ENCODE peak calls at places on chromosomes 7 and 10, in nine cellular contexts. L is lung; S is CD4-positive, alpha-beta T cell; P is fibroblast of lung; X is H9; V is adrenal gland; B is A549; J is endodermal cell; T is CD8-positive, alpha-beta T cell. C is an unnamed sample.

GRCh38 chr7:91517408-91517807 is 253.2 kb downstream of the FZD1 start:
- DNase-seq in L (no peak), S (no peak), P (peak), X (no peak), V (no peak), B (no peak), J (no peak), T (no peak), C (no peak)

GRCh38 chr10:1532636-1533035 is 204.7 kb downstream of the ADARB2 start:
- DNase-seq in L (no peak), S (no peak), P (no peak), X (no peak), V (no peak), B (no peak), J (no peak), T (no peak), C (peak)

GRCh38 chr10:15254808-15255655 is 86.5 kb upstream of the NMT2 start:
- DNase-seq in L (no peak), S (no peak), P (no peak), X (peak), V (no peak), B (no peak), J (peak), T (no peak), C (no peak)

GRCh38 chr10:70117646-70118045 is 15.0 kb downstream of the AIFM2 start:
- DNase-seq in L (no peak), S (no peak), P (no peak), X (no peak), V (no peak), B (no peak), J (no peak), T (no peak), C (no peak)

GRCh38 chr7:108097703-108098102 is 32.5 kb downstream of the LAMB4 start:
- DNase-seq in L (no peak), S (no peak), P (no peak), X (no peak), V (no peak), B (peak), J (no peak), T (no peak), C (no peak)

GRCh38 chr7:40489844-40490602 is 355.2 kb downstream of the SUGCT start:
- DNase-seq in L (no peak), S (no peak), P (no peak), X (no peak), V (no peak), B (no peak), J (no peak), T (no peak), C (no peak)

GRCh38 chr10:43086321-43086942 is 9.6 kb downstream of the RET start:
- DNase-seq in L (no peak), S (no peak), P (no peak), X (no peak), V (no peak), B (no peak), J (no peak), T (no peak), C (no peak)

GRCh38 chr10:64334084-64334483 is 812.9 kb downstream of the REEP3 start:
- DNase-seq in L (no peak), S (no peak), P (no peak), X (no peak), V (peak), B (no peak), J (no peak), T (no peak), C (no peak)

GRCh38 chr7:131683536-131684125 is 127.2 kb upstream of the PODXL start:
- DNase-seq in L (no peak), S (no peak), P (no peak), X (no peak), V (no peak), B (no peak), J (no peak), T (no peak), C (no peak)

GRCh38 chr7:28297821-28298439 is 114.4 kb upstream of the CREB5 start:
- DNase-seq in L (no peak), S (no peak), P (no peak), X (no peak), V (no peak), B (no peak), J (no peak), T (no peak), C (no peak)

GRCh38 chr10:133473270-133473669 is 19.5 kb downstream of the SCART1 start:
- DNase-seq in L (no peak), S (no peak), P (no peak), X (no peak), V (no peak), B (no peak), J (no peak), T (no peak), C (no peak)

GRCh38 chr7:128304212-128304611 is 39.5 kb downstream of the RBM28 start:
- DNase-seq in L (no peak), S (no peak), P (no peak), X (no peak), V (no peak), B (no peak), J (no peak), T (no peak), C (no peak)

DNA sequence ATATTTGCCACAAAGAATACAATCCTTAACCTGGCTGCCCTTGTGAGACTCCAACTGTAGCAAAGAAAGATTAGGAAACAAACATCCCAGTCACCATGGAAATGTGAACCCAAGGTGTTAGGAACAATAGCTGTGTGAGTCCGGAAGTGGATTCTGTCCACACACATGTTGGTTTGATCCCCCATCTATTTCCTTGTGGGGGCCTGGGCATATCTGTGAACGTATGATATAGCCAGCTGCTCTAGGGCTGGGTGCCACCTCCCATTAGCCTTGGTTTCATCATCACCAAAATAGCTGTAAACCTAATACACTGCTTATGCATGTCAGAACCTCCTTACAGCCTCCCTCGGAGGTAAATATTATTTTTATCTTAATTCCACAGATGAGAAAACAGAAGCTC is 26.4 kb downstream of the GRK5 start:
- DNase-seq in L (no peak), S (no peak), P (no peak), X (no peak), V (no peak), B (no peak), J (no peak), T (no peak), C (no peak)
- H3K27ac ChIP-seq in L (peak), S (no peak), P (peak), X (no peak), V (no peak), B (no peak), J (no peak), T (no peak), C (peak)

DNA sequence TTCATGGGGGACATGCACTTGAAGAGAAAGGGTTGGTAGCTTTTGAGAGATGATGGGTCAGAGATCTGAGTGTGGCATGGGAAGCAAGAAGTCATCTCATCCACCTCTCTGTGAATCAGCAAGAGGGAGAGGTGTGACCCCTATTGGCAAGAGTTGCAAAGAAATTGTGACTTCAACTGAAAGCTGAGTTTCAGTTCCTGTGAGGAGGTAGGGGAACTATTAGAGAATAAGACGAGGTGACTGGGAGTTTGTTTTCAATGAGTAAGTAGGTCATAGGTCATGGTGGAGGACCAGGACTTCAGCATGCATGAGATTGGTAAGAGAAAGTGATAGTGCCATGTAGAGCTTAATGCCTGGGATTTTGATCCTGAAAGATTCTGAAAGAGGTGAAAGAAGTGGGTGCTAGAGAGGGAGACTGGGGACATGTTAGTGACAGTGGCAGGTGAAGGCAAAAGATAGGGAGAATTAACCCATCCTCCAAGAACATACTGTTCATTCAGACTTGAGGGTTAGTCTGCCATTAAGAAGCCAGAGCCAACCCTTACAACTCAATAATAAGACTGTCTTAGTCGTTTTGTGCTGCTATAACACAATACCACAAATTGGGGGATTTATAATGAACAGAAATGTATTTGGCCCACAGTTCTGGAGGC is 75.5 kb upstream of the CAPZA2 start:
- DNase-seq in L (no peak), S (no peak), P (no peak), X (no peak), V (no peak), B (peak), J (peak), T (no peak), C (no peak)
- TF ChIP-seq CTCF in L (peak), S (no peak), P (no peak), X (peak), V (no peak), B (peak), J (peak), T (no peak), C (peak)

GRCh38 chr7:101122933-101123702 is 3.8 kb upstream of the SERPINE1 start:
- DNase-seq in L (no peak), S (no peak), P (no peak), X (no peak), V (no peak), B (no peak), J (no peak), T (no peak), C (no peak)
- H3K27ac ChIP-seq in L (peak), S (no peak), P (peak), X (peak), V (peak), B (peak), J (no peak), T (no peak), C (peak)

GRCh38 chr7:72187179-72187578 is 225.0 kb downstream of the CALN1 start:
- DNase-seq in L (no peak), S (no peak), P (no peak), X (no peak), V (no peak), B (no peak), J (peak), T (no peak), C (no peak)

GRCh38 chr7:72182036-72182435 is 230.1 kb downstream of the CALN1 start:
- DNase-seq in L (no peak), S (no peak), P (no peak), X (no peak), V (no peak), B (no peak), J (no peak), T (no peak), C (no peak)

DNA sequence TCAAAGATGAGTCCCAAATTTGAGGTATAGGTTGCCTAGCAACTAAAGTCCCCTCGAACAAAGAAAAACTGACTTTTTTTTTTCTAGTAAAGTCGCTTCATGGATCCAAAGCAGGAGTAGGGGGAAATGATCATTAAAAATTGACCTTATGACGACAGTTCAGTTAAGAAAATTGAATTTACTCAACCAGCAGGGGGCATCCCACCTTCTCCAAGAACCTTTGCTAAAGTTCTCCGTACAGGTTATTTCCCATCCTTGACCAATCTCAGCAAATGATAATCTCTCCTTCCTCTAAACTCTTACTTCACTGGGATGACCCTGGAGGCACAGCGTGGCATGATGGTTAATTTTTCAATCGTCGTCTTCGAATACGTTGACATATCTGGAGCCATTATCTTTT is 228.3 kb downstream of the CALN1 start:
- DNase-seq in L (no peak), S (no peak), P (no peak), X (no peak), V (peak), B (peak), J (peak), T (no peak), C (no peak)
- TF ChIP-seq CTCF in L (no peak), S (no peak), P (no peak), X (peak), V (peak), B (no peak), J (peak), T (no peak), C (peak)

DNA sequence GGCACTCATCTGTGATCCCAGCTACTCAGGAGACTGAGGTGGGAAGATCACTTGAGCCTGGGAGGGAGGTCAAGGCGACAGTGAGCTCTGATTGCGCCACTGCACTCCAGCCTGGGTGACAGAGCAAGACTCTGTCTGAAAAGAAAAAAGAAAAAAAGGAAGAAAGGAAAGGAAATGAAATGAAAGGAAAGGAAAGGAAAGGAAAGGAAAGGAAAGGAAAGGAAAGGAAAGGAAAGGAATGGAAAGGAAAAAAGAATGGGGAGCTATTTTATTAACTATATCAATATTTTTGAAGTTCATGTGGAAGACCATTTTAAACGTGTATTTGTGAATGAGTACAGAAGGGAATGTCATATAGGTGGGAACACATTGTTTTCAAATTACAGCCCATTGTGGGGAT is 7.0 kb upstream of the IFIT2 start:
- DNase-seq in L (no peak), S (no peak), P (no peak), X (no peak), V (no peak), B (no peak), J (no peak), T (no peak), C (no peak)
- H3K27ac ChIP-seq in L (no peak), S (no peak), P (no peak), X (no peak), V (no peak), B (no peak), J (no peak), T (no peak), C (no peak)

GRCh38 chr7:87219545-87220025 is at the start of gene TMEM243:
- DNase-seq in L (peak), S (peak), P (peak), X (peak), V (peak), B (peak), J (peak), T (peak), C (peak)
- TF ChIP-seq CTCF in L (no peak), S (peak), P (no peak), X (no peak), V (no peak), B (no peak), J (peak), T (peak), C (no peak)

GRCh38 chr10:99667108-99667751 is 7.9 kb downstream of the ENTPD7 start:
- DNase-seq in L (no peak), S (no peak), P (peak), X (no peak), V (no peak), B (peak), J (no peak), T (no peak), C (no peak)
- H3K27ac ChIP-seq in L (no peak), S (no peak), P (peak), X (no peak), V (peak), B (no peak), J (no peak), T (no peak), C (no peak)

DNA sequence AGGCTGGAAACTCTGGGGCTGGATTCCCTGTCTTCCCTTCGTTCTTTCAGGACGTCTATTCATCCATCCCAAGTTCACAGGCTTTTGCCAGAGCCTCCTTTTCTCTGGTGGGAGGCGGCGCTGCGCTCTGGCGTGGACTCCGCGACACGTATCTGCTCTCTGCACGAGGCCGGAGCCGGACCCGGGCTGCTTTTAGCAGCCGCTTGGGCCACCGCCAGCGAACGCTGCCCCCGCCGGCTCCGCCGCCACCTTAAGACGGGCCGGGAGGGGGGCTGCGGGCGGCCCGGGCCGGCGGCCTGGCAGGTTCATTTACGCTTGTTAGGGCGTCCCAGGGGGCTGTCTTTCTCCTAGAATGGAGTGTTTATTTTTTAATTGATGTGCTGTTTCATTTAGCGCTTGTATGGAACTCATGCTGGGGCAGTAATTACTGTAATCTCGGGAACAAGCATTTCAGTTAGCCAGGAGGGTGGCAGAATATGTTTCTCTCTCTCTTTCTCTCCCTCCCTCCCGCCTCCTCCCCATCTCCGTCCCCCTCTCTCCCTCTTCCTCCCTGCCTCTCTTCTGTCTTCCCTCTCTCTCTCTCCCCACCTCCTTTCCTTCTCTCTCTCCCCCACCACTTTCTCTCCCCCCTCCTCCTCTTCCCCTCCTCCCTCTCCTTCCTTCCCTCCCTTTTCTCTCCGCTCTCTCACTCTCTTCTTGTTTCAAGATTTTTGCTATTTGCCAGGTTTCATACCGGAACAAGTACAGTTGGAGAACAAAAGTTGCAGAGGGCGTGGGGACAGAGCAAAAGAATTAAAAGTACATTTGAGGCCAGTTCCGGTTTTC is 1.3 kb upstream of the FZD8 start:
- DNase-seq in L (peak), S (no peak), P (peak), X (peak), V (peak), B (peak), J (peak), T (no peak), C (peak)
- TF ChIP-seq CTCF in L (no peak), S (no peak), P (no peak), X (no peak), V (no peak), B (no peak), J (no peak), T (no peak), C (no peak)

C was measured in heart left ventricle.